ENCODE peak calls at places on chromosomes 3 and 15, in ten cellular contexts. I is foreskin fibroblast, X is HEK293T, Q is NCI-H2081, J is dorsolateral prefrontal cortex, L is psoas muscle, Z is AML-193, N is SK-N-SH, Y is nucleus accumbens, V is H54. F is an unnamed sample.

GRCh38 chr15:70140543-70141375 is 43.0 kb upstream of the TLE3 start:
- DNase-seq in L (no peak), N (no peak), Y (no peak), X (no peak), J (no peak), I (no peak), V (no peak), Q (no peak), Z (peak), F (no peak)

GRCh38 chr3:186268616-186269448 is 93.2 kb downstream of the DGKG start:
- DNase-seq in L (no peak), X (no peak), J (no peak), Q (no peak), N (no peak), Z (no peak), V (no peak), I (no peak), Y (no peak), F (no peak)

GRCh38 chr15:55993111-55993803 is at the start of gene NEDD4:
- DNase-seq in I (peak), N (peak), Z (peak), Y (peak), J (peak), V (peak), X (peak), Q (peak), L (peak), F (peak)

GRCh38 chr3:17639257-17639656 is 103.2 kb downstream of the TBC1D5 start:
- DNase-seq in J (no peak), N (no peak), Y (no peak), Q (no peak), I (peak), L (no peak), X (no peak), Z (no peak), V (no peak), F (peak)

GRCh38 chr3:11390411-11391171 is 118.4 kb downstream of the ATG7 start:
- DNase-seq in Z (no peak), V (no peak), X (no peak), L (no peak), N (no peak), Q (no peak), J (no peak), Y (no peak), I (no peak), F (no peak)

GRCh38 chr3:112856537-112856936 is 9.9 kb upstream of the CD200R1L start:
- DNase-seq in Y (no peak), L (no peak), V (no peak), X (no peak), Z (no peak), N (peak), J (no peak), I (no peak), Q (no peak), F (no peak)

GRCh38 chr3:13420051-13420816 is at the start of gene NUP210:
- DNase-seq in L (peak), X (peak), V (no peak), I (no peak), Q (peak), N (peak), Z (peak), Y (peak), J (no peak), F (no peak)

GRCh38 chr3:125151916-125152315 is 60.6 kb downstream of the SLC12A8 start:
- DNase-seq in Y (no peak), Z (no peak), X (no peak), L (no peak), J (no peak), I (no peak), V (no peak), N (no peak), Q (no peak), F (no peak)

GRCh38 chr3:14265246-14265962 is 86.8 kb downstream of the LSM3 start:
- DNase-seq in I (no peak), L (no peak), N (no peak), V (no peak), X (no peak), Z (no peak), Q (peak), Y (no peak), J (no peak), F (no peak)

GRCh38 chr3:45414823-45415222 is 26.4 kb downstream of the LARS2 start:
- DNase-seq in V (no peak), I (no peak), X (no peak), Q (no peak), L (no peak), J (no peak), N (no peak), Z (peak), Y (no peak), F (no peak)

GRCh38 chr15:51262468-51262867 is 75.9 kb downstream of the CYP19A1 start:
- DNase-seq in V (no peak), I (no peak), L (no peak), J (no peak), N (no peak), Q (no peak), Z (peak), X (no peak), Y (no peak), F (no peak)

GRCh38 chr15:74400915-74401757 is 32.6 kb downstream of the SEMA7A start:
- DNase-seq in Y (no peak), X (no peak), Q (no peak), L (no peak), I (no peak), N (no peak), J (no peak), V (no peak), Z (no peak), F (no peak)

GRCh38 chr15:29805043-29805707 is 17.1 kb downstream of the TJP1 start:
- DNase-seq in I (peak), V (no peak), X (no peak), Q (no peak), L (no peak), N (no peak), Y (no peak), J (peak), Z (no peak), F (peak)

GRCh38 chr3:168511428-168512014 is 415.8 kb upstream of the GOLIM4 start:
- DNase-seq in V (no peak), Z (peak), Q (peak), I (peak), Y (no peak), J (no peak), N (peak), X (peak), L (no peak), F (no peak)

GRCh38 chr15:85646538-85647091 is 148.1 kb downstream of the KLHL25 start:
- DNase-seq in J (no peak), X (no peak), L (no peak), N (peak), V (peak), Z (no peak), I (peak), Q (no peak), Y (no peak), F (peak)

GRCh38 chr15:98524274-98524673 is 124.1 kb upstream of the IGF1R start:
- DNase-seq in L (no peak), X (no peak), Y (no peak), V (no peak), Q (no peak), J (no peak), Z (no peak), I (no peak), N (no peak), F (no peak)

GRCh38 chr3:128584412-128585020 is 66.1 kb downstream of the RPN1 start:
- DNase-seq in Z (peak), V (peak), Q (peak), X (peak), N (peak), L (peak), I (peak), Y (peak), J (peak), F (peak)

GRCh38 chr3:171135536-171135935 is 109.0 kb upstream of the SLC2A2 start:
- DNase-seq in X (no peak), Y (no peak), V (no peak), L (no peak), Q (no peak), N (no peak), J (no peak), Z (no peak), I (peak), F (no peak)

GRCh38 chr3:16841906-16842709 is 42.6 kb upstream of the PLCL2 start:
- DNase-seq in Y (no peak), V (no peak), L (peak), I (no peak), J (peak), Z (peak), Q (no peak), X (no peak), N (no peak), F (no peak)

GRCh38 chr3:186258968-186259367 is 103.1 kb downstream of the DGKG start:
- DNase-seq in X (no peak), J (no peak), Z (no peak), Y (no peak), V (no peak), Q (no peak), I (no peak), N (peak), L (no peak), F (no peak)

GRCh38 chr15:38048001-38048455 is 113.6 kb downstream of the TMCO5A start:
- DNase-seq in J (no peak), Z (no peak), X (no peak), Q (no peak), V (no peak), I (no peak), N (no peak), L (no peak), Y (no peak), F (no peak)

GRCh38 chr3:103532986-103533385 is 1098.2 kb downstream of the ZPLD1 start:
- DNase-seq in V (no peak), I (no peak), Q (no peak), X (no peak), N (no peak), L (no peak), Y (no peak), Z (no peak), J (no peak), F (no peak)

F was measured in AG04450.